ENCODE peak calls at places on chromosomes 2 and 18, in seven cellular contexts. Z is SHP77; U is activated CD8-positive, alpha-beta memory T cell treated with anti-CD3 and anti-CD28 coated beads for 48 hours; H is kidney; L is fibroblast of pulmonary artery; J is T-helper 17 cell; D is T-helper 22 cell. B is an unnamed sample.

GRCh38 chr2:75751824-75752468 is 41.2 kb upstream of the GCFC2 start:
- DNase-seq in D (no peak), Z (no peak), U (no peak), J (no peak), H (no peak), L (no peak), B (no peak)

GRCh38 chr2:50613161-50613560 is 418.8 kb downstream of the NRXN1 start:
- DNase-seq in Z (no peak), D (no peak), L (peak; percentile 10), U (no peak), H (no peak), J (no peak), B (no peak)

GRCh38 chr2:158099716-158100115 is 2.0 kb upstream of the UPP2 start:
- DNase-seq in U (no peak), H (peak; percentile 76), J (no peak), D (no peak), L (peak; percentile 17), Z (no peak), B (no peak)

GRCh38 chr2:176704282-176704773 is 435.1 kb downstream of the MTX2 start:
- DNase-seq in D (no peak), H (no peak), U (no peak), J (no peak), Z (no peak), L (no peak), B (no peak)

GRCh38 chr2:85728883-85729824 is 24.6 kb upstream of the ATOH8 start:
- DNase-seq in Z (peak; percentile 49), U (peak; percentile 79), J (peak; percentile 61), H (peak; percentile 94), L (peak; percentile 89), D (peak; percentile 8), B (peak; percentile 84)

GRCh38 chr2:184835081-184835728 is 236.9 kb downstream of the ZNF804A start:
- DNase-seq in L (peak; percentile 21), D (no peak), J (no peak), H (no peak), Z (peak; percentile 19), U (no peak), B (no peak)

GRCh38 chr2:120323807-120324399 is 22.0 kb upstream of the INHBB start:
- DNase-seq in U (no peak), D (no peak), H (peak; percentile 19), L (no peak), Z (no peak), J (no peak), B (no peak)

GRCh38 chr2:10039658-10040410 is 3.5 kb upstream of the KLF11 start:
- DNase-seq in J (no peak), U (no peak), H (peak; percentile 72), Z (no peak), L (no peak), D (no peak), B (no peak)

GRCh38 chr2:25817630-25818029 is 60.7 kb downstream of the ASXL2 start:
- DNase-seq in D (no peak), L (no peak), U (no peak), J (no peak), H (no peak), Z (no peak), B (no peak)

GRCh38 chr2:115908731-115909130 is 1466.3 kb downstream of the DPP10 start:
- DNase-seq in U (no peak), Z (no peak), L (no peak), H (no peak), J (no peak), D (no peak), B (no peak)

GRCh38 chr2:168722592-168722991 is 79.8 kb upstream of the NOSTRIN start:
- DNase-seq in D (no peak), L (peak; percentile 64), J (no peak), Z (no peak), H (no peak), U (no peak), B (no peak)

GRCh38 chr2:224838335-224838734 is 122.2 kb upstream of the CCDC195 start:
- DNase-seq in U (no peak), H (no peak), D (no peak), Z (no peak), L (peak; percentile 38), J (no peak), B (no peak)

GRCh38 chr18:36352384-36352783 is 54.9 kb downstream of the FHOD3 start:
- DNase-seq in Z (no peak), D (no peak), L (peak; percentile 96), U (no peak), J (no peak), H (no peak), B (no peak)

GRCh38 chr2:236338495-236339184 is 74.4 kb upstream of the ASB18 start:
- DNase-seq in U (no peak), J (no peak), L (peak; percentile 33), D (no peak), H (peak; percentile 46), Z (no peak), B (no peak)

GRCh38 chr18:44098551-44099098 is 582.1 kb upstream of the SETBP1 start:
- DNase-seq in L (peak; percentile 56), Z (no peak), H (no peak), J (no peak), U (no peak), D (no peak), B (no peak)